ENCODE peak calls at places on chromosomes 16 and 17, in four cellular contexts. One of them, this sample, is unnamed.

GRCh38 chr17:37774508-37774907 is 29.6 kb upstream of the HNF1B start:
- DNase-seq in astrocyte of the spinal cord: no peak
- DNase-seq in stimulated activated CD4-positive, alpha-beta T cell treated with anti-CD3 and anti-CD28 coated beads, Interleukin-2, amount 100 ng/mL, for 48 hours: peak; percentile 25
- DNase-seq in substantia nigra: no peak
- DNase-seq in this sample: no peak

GRCh38 chr17:47995241-47995935 is 24.5 kb downstream of the CDK5RAP3 start:
- DNase-seq in astrocyte of the spinal cord: no peak
- DNase-seq in stimulated activated CD4-positive, alpha-beta T cell treated with anti-CD3 and anti-CD28 coated beads, Interleukin-2, amount 100 ng/mL, for 48 hours: no peak
- DNase-seq in substantia nigra: no peak
- DNase-seq in this sample: no peak

GRCh38 chr16:85347213-85347591 is 234.9 kb upstream of the CIBAR2 start:
- DNase-seq in astrocyte of the spinal cord: no peak
- DNase-seq in stimulated activated CD4-positive, alpha-beta T cell treated with anti-CD3 and anti-CD28 coated beads, Interleukin-2, amount 100 ng/mL, for 48 hours: no peak
- DNase-seq in substantia nigra: no peak
- DNase-seq in this sample: no peak

GRCh38 chr17:4497101-4497824 is 1.4 kb upstream of the SPNS2 start:
- DNase-seq in astrocyte of the spinal cord: peak; percentile 19
- DNase-seq in stimulated activated CD4-positive, alpha-beta T cell treated with anti-CD3 and anti-CD28 coated beads, Interleukin-2, amount 100 ng/mL, for 48 hours: no peak
- DNase-seq in substantia nigra: no peak
- DNase-seq in this sample: peak; percentile 71

GRCh38 chr16:30121741-30122620 is 1.0 kb downstream of the MAPK3 start:
- DNase-seq in astrocyte of the spinal cord: peak; percentile 25
- DNase-seq in stimulated activated CD4-positive, alpha-beta T cell treated with anti-CD3 and anti-CD28 coated beads, Interleukin-2, amount 100 ng/mL, for 48 hours: no peak
- DNase-seq in substantia nigra: peak; percentile 14
- DNase-seq in this sample: no peak

GRCh38 chr16:56742030-56742984 is 12.4 kb downstream of the NUP93 start:
- DNase-seq in astrocyte of the spinal cord: peak; percentile 88
- DNase-seq in stimulated activated CD4-positive, alpha-beta T cell treated with anti-CD3 and anti-CD28 coated beads, Interleukin-2, amount 100 ng/mL, for 48 hours: no peak
- DNase-seq in substantia nigra: no peak
- DNase-seq in this sample: peak; percentile 60

GRCh38 chr16:82954224-82954929 is 327.6 kb downstream of the CDH13 start:
- DNase-seq in astrocyte of the spinal cord: peak; percentile 73
- DNase-seq in stimulated activated CD4-positive, alpha-beta T cell treated with anti-CD3 and anti-CD28 coated beads, Interleukin-2, amount 100 ng/mL, for 48 hours: no peak
- DNase-seq in substantia nigra: no peak
- DNase-seq in this sample: no peak

GRCh38 chr16:70391881-70392481 is 45.3 kb downstream of the DDX19A start:
- DNase-seq in astrocyte of the spinal cord: peak; percentile 48
- DNase-seq in stimulated activated CD4-positive, alpha-beta T cell treated with anti-CD3 and anti-CD28 coated beads, Interleukin-2, amount 100 ng/mL, for 48 hours: no peak
- DNase-seq in substantia nigra: no peak
- DNase-seq in this sample: peak; percentile 83